ENCODE peak calls at places on chromosome 7, in seven cellular contexts. W is OCI-M1; F is effector memory CD4-positive, alpha-beta T cell; N is Panc1; H is NCI-H1417; K is GM12865; M is fibroblast of mammary gland. O is an unnamed sample.

GRCh38 chr7:158818325-158819213 is 10.7 kb downstream of the ESYT2 start:
- DNase-seq in W (peak; percentile 86), K (peak; percentile 84), N (peak; percentile 99), M (peak; percentile 99), H (no peak), F (peak; percentile 46), O (peak; percentile 97)

GRCh38 chr7:129665013-129665401 is 53.5 kb downstream of the NRF1 start:
- DNase-seq in M (peak; percentile 97), W (no peak), N (peak; percentile 92), F (no peak), H (no peak), K (no peak), O (no peak)

GRCh38 chr7:15280078-15280734 is 281.6 kb downstream of the AGMO start:
- DNase-seq in W (no peak), N (no peak), F (no peak), K (no peak), H (no peak), M (no peak), O (no peak)

GRCh38 chr7:47763063-47763974 is 181.4 kb upstream of the TNS3 start:
- DNase-seq in K (no peak), H (no peak), F (no peak), N (peak; percentile 96), W (no peak), M (peak; percentile 96), O (no peak)

GRCh38 chr7:55187701-55188491 is 169.1 kb downstream of the EGFR start:
- DNase-seq in M (no peak), K (no peak), W (no peak), N (no peak), F (no peak), H (no peak), O (no peak)

GRCh38 chr7:154795437-154795836 is 207.5 kb downstream of the PAXIP1 start:
- DNase-seq in N (no peak), K (no peak), M (no peak), W (no peak), H (no peak), F (no peak), O (no peak)

GRCh38 chr7:50304911-50305621 is 550 bp downstream of the IKZF1 start:
- DNase-seq in M (no peak), H (no peak), W (peak; percentile 67), N (no peak), K (peak; percentile 79), F (peak; percentile 38), O (no peak)

GRCh38 chr7:35816514-35816913 is 15.7 kb downstream of the SEPTIN7 start:
- DNase-seq in F (no peak), N (no peak), M (no peak), K (no peak), W (no peak), H (no peak), O (no peak)

GRCh38 chr7:131111-132094 is 61.0 kb upstream of the FAM20C start:
- DNase-seq in N (no peak), H (no peak), W (no peak), K (no peak), F (no peak), M (peak; percentile 29), O (peak; percentile 88)

GRCh38 chr7:91565499-91566331 is 301.5 kb downstream of the FZD1 start:
- DNase-seq in H (no peak), M (peak; percentile 61), K (no peak), W (no peak), N (no peak), F (no peak), O (no peak)

GRCh38 chr7:30845426-30846135 is 66.1 kb upstream of the AQP1 start:
- DNase-seq in F (no peak), H (no peak), W (no peak), M (peak; percentile 40), K (no peak), N (no peak), O (peak; percentile 86)

GRCh38 chr7:128274890-128275603 is 34.0 kb downstream of the LEP start:
- DNase-seq in W (no peak), M (no peak), K (no peak), N (no peak), H (no peak), F (no peak), O (no peak)

GRCh38 chr7:157195868-157196267 is 57.1 kb downstream of the UBE3C start:
- DNase-seq in M (no peak), N (no peak), H (no peak), K (no peak), W (no peak), F (no peak), O (no peak)

GRCh38 chr7:131633342-131633843 is 77.0 kb upstream of the PODXL start:
- DNase-seq in F (no peak), M (peak; percentile 67), K (peak; percentile 31), N (no peak), W (no peak), H (no peak), O (no peak)

GRCh38 chr7:151699147-151699546 is 177.8 kb downstream of the PRKAG2 start:
- DNase-seq in N (no peak), W (no peak), F (no peak), M (peak; percentile 97), K (no peak), H (peak; percentile 33), O (no peak)

GRCh38 chr7:115613836-115614235 is 416.7 kb downstream of the TFEC start:
- DNase-seq in H (no peak), F (no peak), K (no peak), N (no peak), M (no peak), W (no peak), O (no peak)

GRCh38 chr7:139825666-139826290 is 3.3 kb upstream of the TBXAS1 start:
- DNase-seq in M (peak; percentile 71), H (no peak), W (peak; percentile 15), F (no peak), K (no peak), N (no peak), O (no peak)

GRCh38 chr7:146764458-146764857 is 647.9 kb downstream of the CNTNAP2 start:
- DNase-seq in M (no peak), K (no peak), W (no peak), N (no peak), F (no peak), H (no peak), O (no peak)

GRCh38 chr7:28128608-28129007 is 52.0 kb downstream of the JAZF1 start:
- DNase-seq in F (no peak), H (no peak), K (no peak), W (no peak), M (no peak), N (no peak), O (no peak)

GRCh38 chr7:113307147-113307546 is 188.8 kb upstream of the SMIM30 start:
- DNase-seq in K (no peak), H (no peak), W (no peak), M (no peak), N (no peak), F (no peak), O (no peak)

GRCh38 chr7:30988346-30989005 is 24.7 kb downstream of the GHRHR start:
- DNase-seq in N (no peak), H (no peak), W (no peak), M (no peak), F (no peak), K (no peak), O (no peak)

GRCh38 chr7:76358053-76358477 is 726 bp downstream of the YWHAG start:
- DNase-seq in N (no peak), K (peak; percentile 57), F (peak; percentile 11), H (peak; percentile 59), W (peak; percentile 84), M (no peak), O (peak; percentile 92)

GRCh38 chr7:28350610-28351009 is 61.7 kb upstream of the CREB5 start:
- DNase-seq in H (no peak), N (no peak), F (no peak), K (no peak), M (no peak), W (no peak), O (no peak)

GRCh38 chr7:76515999-76516443 is 5.7 kb downstream of the UPK3B start:
- DNase-seq in H (no peak), K (peak; percentile 62), M (peak; percentile 40), F (no peak), N (no peak), W (no peak), O (no peak)

GRCh38 chr7:90720970-90721768 is 125.0 kb downstream of the CDK14 start:
- DNase-seq in F (no peak), K (no peak), M (peak; percentile 86), H (no peak), N (no peak), W (no peak), O (no peak)

GRCh38 chr7:127393370-127394058 is 1.0 kb upstream of the ZNF800 start:
- DNase-seq in W (peak; percentile 39), M (no peak), N (no peak), F (no peak), K (no peak), H (no peak), O (peak; percentile 78)

GRCh38 chr7:136857573-136857972 is 10.9 kb upstream of the CHRM2 start:
- DNase-seq in M (peak; percentile 15), N (no peak), H (no peak), K (no peak), W (peak; percentile 34), F (no peak), O (no peak)

GRCh38 chr7:140402178-140402835 is 1.6 kb upstream of the RAB19 start:
- DNase-seq in K (no peak), M (peak; percentile 80), H (no peak), F (no peak), W (no peak), N (no peak), O (no peak)

GRCh38 chr7:34842782-34843181 is 184.8 kb downstream of the NPSR1 start:
- DNase-seq in K (no peak), N (no peak), F (no peak), W (no peak), H (no peak), M (peak; percentile 17), O (no peak)

GRCh38 chr7:7577888-7578287 is 11.2 kb downstream of the MIOS start:
- DNase-seq in K (peak; percentile 27), M (no peak), N (no peak), W (peak; percentile 62), H (no peak), F (no peak), O (no peak)

GRCh38 chr7:38409524-38409923 is 136.1 kb upstream of the TARP start:
- DNase-seq in W (no peak), F (no peak), K (no peak), M (no peak), H (no peak), N (no peak), O (no peak)

GRCh38 chr7:116354546-116355422 is 144.4 kb downstream of the TES start:
- DNase-seq in N (peak; percentile 98), H (peak; percentile 54), K (no peak), M (peak; percentile 95), F (no peak), W (peak; percentile 43), O (peak; percentile 86)

GRCh38 chr7:123433665-123434064 is 100.7 kb downstream of the IQUB start:
- DNase-seq in K (no peak), M (no peak), N (no peak), H (no peak), F (no peak), W (peak; percentile 23), O (no peak)

GRCh38 chr7:159031135-159031701 is 113.4 kb downstream of the VIPR2 start:
- DNase-seq in W (no peak), M (no peak), K (no peak), N (no peak), F (no peak), H (no peak), O (peak; percentile 89)

GRCh38 chr7:3453398-3453797 is 152.3 kb downstream of the SDK1 start:
- DNase-seq in M (no peak), F (no peak), H (no peak), W (no peak), N (no peak), K (no peak), O (no peak)